ENCODE peak calls at places on chromosomes 7 and 10, in ten cellular contexts. S, B, O, J, V, W, C, U, D and T are unnamed samples. For H3K36me3, the result is how much of the 10 kb centered on the place peaks cover.

GRCh38 chr10:79082631-79083581 is 14.1 kb downstream of the ZMIZ1 start:
- DNase-seq in W (no peak), O (no peak), J (no peak), U (no peak), B (no peak), C (no peak), V (no peak), D (no peak), S (no peak), T (no peak)

GRCh38 chr7:659996-660395 is 66.5 kb upstream of the DNAAF5 start:
- DNase-seq in V (no peak), W (no peak), D (no peak), U (peak), J (no peak), B (no peak), O (no peak), C (no peak), S (no peak), T (no peak)

GRCh38 chr10:103480521-103480920 is 1.5 kb upstream of the CALHM3 start:
- DNase-seq in U (peak), J (peak), C (no peak), B (no peak), V (no peak), O (peak), W (no peak), S (no peak), D (no peak), T (no peak)

GRCh38 chr7:25862254-25862992 is 289.6 kb upstream of the NFE2L3 start:
- DNase-seq in U (peak), W (peak), C (peak), J (peak), B (peak), S (peak), V (peak), O (peak), D (peak), T (peak)

GRCh38 chr7:37440738-37441404 is 7.8 kb downstream of the ELMO1 start:
- DNase-seq in U (no peak), O (no peak), J (no peak), B (no peak), C (no peak), W (peak), S (no peak), V (no peak), D (no peak), T (no peak)

GRCh38 chr10:88431103-88431502 is 152.0 kb downstream of the RNLS start:
- DNase-seq in C (no peak), S (no peak), O (no peak), U (no peak), W (no peak), J (no peak), D (no peak), V (no peak), B (no peak), T (no peak)

GRCh38 chr10:553233-553632 is 136.2 kb downstream of the DIP2C start:
- DNase-seq in O (no peak), J (no peak), V (no peak), B (peak), C (no peak), U (no peak), W (no peak), S (no peak), D (no peak), T (no peak)

GRCh38 chr7:157001920-157002818 is 8.3 kb downstream of the MNX1 start:
- DNase-seq in U (peak), D (no peak), V (no peak), J (no peak), S (no peak), B (no peak), O (no peak), C (no peak), W (peak), T (no peak)

GRCh38 chr10:131825150-131825907 is 75.5 kb upstream of the PPP2R2D start:
- DNase-seq in J (no peak), W (no peak), U (peak), O (no peak), C (no peak), B (peak), V (no peak), D (no peak), S (no peak), T (no peak)

GRCh38 chr10:112307631-112308502 is 24.7 kb downstream of the TECTB start:
- DNase-seq in C (no peak), O (peak), U (peak), J (peak), B (peak), S (peak), V (peak), D (peak), W (peak), T (peak)

GRCh38 chr7:131139462-131139861 is 188.2 kb upstream of the MKLN1 start:
- DNase-seq in W (no peak), S (no peak), U (no peak), J (no peak), B (no peak), O (no peak), V (no peak), C (no peak), D (no peak), T (no peak)

GRCh38 chr10:95343573-95343972 is 52.8 kb upstream of the PDLIM1 start:
- DNase-seq in C (no peak), J (no peak), S (no peak), V (no peak), D (no peak), O (no peak), U (no peak), W (no peak), B (no peak), T (no peak)

GRCh38 chr10:95337354-95337753 is 46.6 kb upstream of the PDLIM1 start:
- DNase-seq in V (no peak), C (no peak), J (no peak), W (no peak), D (no peak), S (no peak), O (no peak), B (no peak), U (no peak), T (no peak)

GRCh38 chr10:95337761-95338160 is 47.0 kb upstream of the PDLIM1 start:
- DNase-seq in C (no peak), U (no peak), B (no peak), J (no peak), S (no peak), D (no peak), V (no peak), O (no peak), W (no peak), T (no peak)

GRCh38 chr10:95339863-95340262 is 49.1 kb upstream of the PDLIM1 start:
- DNase-seq in C (no peak), J (no peak), O (no peak), U (no peak), B (no peak), S (no peak), W (no peak), V (no peak), D (no peak), T (no peak)

GRCh38 chr10:95341716-95342130 is 50.9 kb upstream of the PDLIM1 start:
- DNase-seq in J (peak), S (no peak), D (no peak), B (no peak), C (no peak), U (peak), V (no peak), W (no peak), O (no peak), T (no peak)
- H3K36me3 ChIP-seq in J (under half), S (under half), D (under half), B (under half), C (half or more), U (under half), V (under half), W (under half), O (half or more), T (under half)

GRCh38 chr10:74077416-74077815 is 73.2 kb downstream of the AP3M1 start:
- DNase-seq in B (no peak), V (no peak), U (no peak), C (no peak), J (no peak), W (no peak), D (no peak), O (no peak), S (no peak), T (no peak)
- H3K36me3 ChIP-seq in B (under half), V (under half), U (half or more), C (under half), J (under half), W (half or more), D (under half), O (half or more), S (under half), T (under half)

GRCh38 chr10:124735491-124736286 is 8.5 kb downstream of the FAM53B start:
- DNase-seq in C (no peak), D (no peak), S (no peak), B (no peak), O (no peak), V (no peak), J (no peak), U (no peak), W (no peak), T (no peak)
- H3K36me3 ChIP-seq in C (under half), D (under half), S (under half), B (under half), O (under half), V (half or more), J (under half), U (under half), W (under half), T (under half)

GRCh38 chr10:11279286-11279685 is 261.6 kb downstream of the CELF2 start:
- DNase-seq in W (no peak), V (no peak), B (no peak), S (no peak), J (no peak), O (no peak), U (no peak), C (no peak), D (no peak), T (no peak)

GRCh38 chr10:11284291-11285085 is 266.8 kb downstream of the CELF2 start:
- DNase-seq in V (no peak), O (no peak), U (no peak), B (no peak), W (no peak), D (no peak), C (no peak), J (no peak), S (no peak), T (no peak)

GRCh38 chr10:11280187-11280932 is 262.7 kb downstream of the CELF2 start:
- DNase-seq in C (no peak), B (no peak), D (no peak), S (no peak), J (no peak), O (no peak), V (no peak), W (no peak), U (no peak), T (no peak)

GRCh38 chr10:11282661-11283060 is 265.0 kb downstream of the CELF2 start:
- DNase-seq in D (no peak), U (no peak), S (no peak), C (no peak), J (no peak), W (no peak), V (no peak), B (no peak), O (no peak), T (no peak)

GRCh38 chr10:11282156-11282555 is 264.5 kb downstream of the CELF2 start:
- DNase-seq in U (no peak), S (no peak), D (no peak), W (no peak), C (no peak), J (no peak), V (no peak), B (no peak), O (no peak), T (no peak)
- H3K36me3 ChIP-seq in U (under half), S (under half), D (under half), W (under half), C (half or more), J (under half), V (half or more), B (under half), O (under half), T (under half)

DNA sequence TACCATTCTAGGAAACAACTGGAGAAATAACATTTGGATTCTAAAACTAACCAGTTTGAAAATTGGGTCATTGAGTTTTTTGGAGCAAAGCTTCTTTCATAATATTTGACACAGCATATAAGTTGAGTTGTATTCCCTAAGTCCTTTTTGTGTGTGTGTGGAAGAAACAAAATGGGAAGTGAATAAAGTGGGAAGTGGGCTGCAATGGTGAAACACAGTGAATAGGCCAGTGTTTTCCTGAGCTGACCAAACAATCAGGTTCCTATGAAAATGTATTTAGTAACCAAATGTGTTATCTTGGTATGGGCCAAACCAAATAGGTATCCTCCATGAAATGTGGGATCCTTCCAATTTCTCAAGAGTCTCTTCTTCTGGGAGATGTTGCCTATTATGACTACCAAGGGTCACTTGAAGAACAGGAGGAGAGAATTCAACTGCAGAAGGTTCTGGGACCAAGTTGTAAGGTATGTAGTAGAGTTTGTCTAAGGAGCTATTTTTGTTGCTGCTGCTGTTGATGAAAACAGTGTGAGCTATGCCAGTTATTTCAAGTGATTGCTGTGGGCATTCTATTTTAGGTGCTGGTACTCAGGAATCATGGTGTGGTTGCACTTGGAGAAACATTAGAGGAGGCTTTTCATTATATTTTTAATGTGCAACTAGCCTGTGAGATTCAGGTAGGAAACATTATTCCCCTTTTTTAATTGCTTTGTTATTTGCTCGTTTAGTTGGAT is 88.3 kb upstream of the MXI1 start:
- DNase-seq in S (no peak), C (no peak), O (no peak), W (no peak), B (no peak), U (no peak), V (no peak), J (no peak), D (no peak), T (no peak)
- H3K36me3 ChIP-seq in S (under half), C (half or more), O (under half), W (under half), B (under half), U (half or more), V (half or more), J (under half), D (half or more), T (under half)

DNA sequence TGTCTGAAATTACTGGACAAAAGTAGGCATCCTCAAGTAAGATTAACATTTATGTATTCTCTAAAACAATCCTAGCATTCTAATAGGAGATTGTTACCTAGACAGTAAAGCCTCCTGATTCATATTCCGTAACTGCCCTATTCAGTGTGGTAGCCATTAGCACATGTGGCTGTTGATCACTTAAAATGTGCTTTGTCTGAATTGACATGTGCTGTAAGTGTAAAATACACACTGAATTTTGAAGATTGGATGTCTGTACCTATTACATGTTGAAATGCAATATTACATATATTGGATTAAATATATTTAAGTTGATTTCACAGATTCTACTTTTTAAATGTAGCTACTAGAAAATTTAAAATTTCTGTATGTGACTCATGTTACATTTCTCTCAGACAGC is 14.6 kb downstream of the EDRF1 start:
- DNase-seq in S (no peak), D (no peak), W (no peak), C (no peak), V (no peak), U (no peak), O (no peak), B (no peak), J (no peak), T (no peak)
- H3K36me3 ChIP-seq in S (half or more), D (half or more), W (half or more), C (half or more), V (half or more), U (half or more), O (half or more), B (half or more), J (under half), T (under half)

GRCh38 chr10:73471226-73471625 is 24.6 kb downstream of the PPP3CB start:
- DNase-seq in D (no peak), V (no peak), U (no peak), J (no peak), C (no peak), W (no peak), B (no peak), S (no peak), O (no peak), T (no peak)
- H3K36me3 ChIP-seq in D (half or more), V (half or more), U (half or more), J (under half), C (half or more), W (half or more), B (half or more), S (under half), O (half or more), T (under half)

DNA sequence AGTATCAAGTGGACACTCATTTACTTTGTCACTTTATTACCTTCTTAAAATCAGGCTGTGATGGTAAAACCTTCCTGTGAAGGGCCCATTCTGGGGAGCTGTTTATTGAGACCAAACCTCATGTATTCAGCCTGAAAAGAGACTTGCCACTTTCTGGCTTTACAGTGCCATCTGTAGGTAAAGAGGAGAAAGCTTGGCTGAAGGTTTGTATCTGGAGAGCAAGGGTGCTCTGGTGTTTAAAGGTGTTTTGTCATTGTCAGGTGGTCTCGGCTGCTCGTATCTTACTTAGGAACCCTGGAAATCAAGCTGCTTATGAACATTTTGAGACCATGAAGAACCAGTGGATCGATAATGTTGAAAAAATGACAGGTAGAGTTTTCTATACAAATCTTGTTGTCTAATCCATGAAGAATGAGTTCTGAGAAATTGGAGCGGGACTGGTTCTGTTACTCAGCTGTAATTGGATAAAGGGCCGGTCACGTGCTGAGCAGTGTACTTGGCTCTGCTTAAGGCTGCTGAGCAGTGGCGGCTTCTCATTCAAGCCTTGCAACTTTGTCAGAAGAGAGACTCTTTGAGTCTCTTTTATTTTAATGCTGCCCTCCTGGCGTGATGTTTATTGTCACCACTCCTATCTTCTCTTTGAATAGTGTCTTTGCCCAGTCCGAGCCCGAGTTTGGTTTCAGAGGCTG is 46.9 kb downstream of the AP3M1 start:
- DNase-seq in C (no peak), O (no peak), D (no peak), J (peak), U (no peak), V (no peak), S (peak), B (no peak), W (peak), T (no peak)
- H3K36me3 ChIP-seq in C (half or more), O (half or more), D (half or more), J (under half), U (half or more), V (under half), S (under half), B (half or more), W (half or more), T (under half)

DNA sequence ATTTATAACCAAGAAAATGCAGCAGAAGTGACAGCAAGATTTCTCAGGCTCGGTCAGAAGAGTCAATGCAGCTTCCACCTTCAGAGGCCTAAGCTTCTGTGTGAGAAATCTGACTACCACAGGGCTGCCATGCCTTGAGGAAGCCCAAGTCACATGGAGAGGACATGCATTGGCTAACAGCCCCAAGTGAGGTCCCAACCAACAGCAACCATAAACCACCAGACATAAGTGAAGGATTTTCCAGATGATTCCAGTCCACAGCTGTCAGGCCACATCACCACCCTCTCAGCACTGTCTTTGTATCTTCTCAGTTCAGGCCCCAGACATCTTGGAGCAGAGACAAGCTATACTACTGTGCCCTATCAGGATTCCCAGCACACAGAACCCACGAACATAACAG is 17.8 kb upstream of the BMPER start:
- DNase-seq in C (no peak), U (no peak), B (no peak), D (no peak), O (no peak), S (no peak), V (no peak), W (no peak), J (no peak), T (no peak)
- H3K36me3 ChIP-seq in C (under half), U (under half), B (under half), D (under half), O (under half), S (under half), V (under half), W (under half), J (under half), T (under half)